ENCODE peak calls at places on chromosome 15, in five cellular contexts. W, B, O, V and Q are unnamed samples.

GRCh38 chr15:33985287-33985686 is 17.0 kb downstream of the CHRM5 start:
- DNase-seq in B (no peak), W (no peak), O (no peak), V (no peak), Q (no peak)

GRCh38 chr15:36358094-36358961 is 221.1 kb upstream of the CDIN1 start:
- DNase-seq in B (no peak), O (no peak), V (no peak), W (no peak), Q (no peak)

GRCh38 chr15:101692799-101693198 is 31.5 kb downstream of the TARS3 start:
- DNase-seq in V (no peak), O (no peak), W (no peak), B (no peak), Q (no peak)

GRCh38 chr15:99385865-99386264 is 134.6 kb downstream of the LRRC28 start:
- DNase-seq in W (peak), B (no peak), O (no peak), V (peak), Q (no peak)

GRCh38 chr15:82602195-82602594 is 45.0 kb downstream of the CPEB1 start:
- DNase-seq in V (no peak), O (no peak), W (no peak), B (no peak), Q (no peak)

GRCh38 chr15:71325461-71325860 is 210.2 kb downstream of the THSD4 start:
- DNase-seq in O (no peak), W (no peak), B (no peak), V (no peak), Q (no peak)

GRCh38 chr15:67521770-67522568 is 1.0 kb downstream of the C15orf61 start:
- DNase-seq in O (no peak), W (peak), B (no peak), V (no peak), Q (no peak)

GRCh38 chr15:61227269-61228024 is 1.7 kb downstream of the RORA start:
- DNase-seq in V (no peak), B (no peak), O (peak), W (peak), Q (no peak)

GRCh38 chr15:78909791-78910228 is 35.0 kb downstream of the CTSH start:
- DNase-seq in W (peak), O (no peak), B (no peak), V (no peak), Q (peak)

GRCh38 chr15:66877558-66878285 is 175.7 kb downstream of the SMAD6 start:
- DNase-seq in O (no peak), V (no peak), W (peak), B (no peak), Q (no peak)

GRCh38 chr15:25683911-25684310 is 179.2 kb downstream of the ATP10A start:
- DNase-seq in B (no peak), V (no peak), W (no peak), O (peak), Q (no peak)

GRCh38 chr15:58931985-58932384 is 1.5 kb downstream of the SLTM start:
- DNase-seq in V (no peak), O (no peak), B (no peak), W (peak), Q (no peak)

GRCh38 chr15:28892789-28893610 is 7.2 kb downstream of the APBA2 start:
- DNase-seq in O (peak), V (no peak), W (no peak), B (no peak), Q (no peak)

GRCh38 chr15:74050835-74051234 is 31.5 kb downstream of the GOLGA6A start:
- DNase-seq in O (no peak), W (no peak), B (no peak), V (no peak), Q (no peak)

GRCh38 chr15:95304116-95304873 is 1026.2 kb upstream of the NR2F2 start:
- DNase-seq in W (peak), O (no peak), V (no peak), B (no peak), Q (no peak)

GRCh38 chr15:80710635-80711553 is 15.8 kb downstream of the ABHD17C start:
- DNase-seq in V (no peak), W (no peak), O (no peak), B (no peak), Q (no peak)

GRCh38 chr15:73751896-73752816 is 995 bp downstream of the INSYN1 start:
- DNase-seq in V (no peak), B (no peak), W (no peak), O (no peak), Q (no peak)

GRCh38 chr15:56866798-56867197 is 51.6 kb upstream of the TCF12 start:
- DNase-seq in O (no peak), V (no peak), W (no peak), B (no peak), Q (no peak)

GRCh38 chr15:25416693-25417092 is 22.1 kb downstream of the UBE3A start:
- DNase-seq in O (no peak), W (no peak), B (no peak), V (no peak), Q (no peak)

GRCh38 chr15:90836296-90836871 is 32.0 kb upstream of the FURIN start:
- DNase-seq in O (no peak), W (peak), V (no peak), B (no peak), Q (no peak)

GRCh38 chr15:59998256-59999063 is 5.7 kb upstream of the FOXB1 start:
- DNase-seq in O (no peak), V (no peak), W (no peak), B (no peak), Q (no peak)
- H3K4me3 ChIP-seq in O (no peak), V (no peak), W (no peak), B (no peak), Q (no peak)

DNA sequence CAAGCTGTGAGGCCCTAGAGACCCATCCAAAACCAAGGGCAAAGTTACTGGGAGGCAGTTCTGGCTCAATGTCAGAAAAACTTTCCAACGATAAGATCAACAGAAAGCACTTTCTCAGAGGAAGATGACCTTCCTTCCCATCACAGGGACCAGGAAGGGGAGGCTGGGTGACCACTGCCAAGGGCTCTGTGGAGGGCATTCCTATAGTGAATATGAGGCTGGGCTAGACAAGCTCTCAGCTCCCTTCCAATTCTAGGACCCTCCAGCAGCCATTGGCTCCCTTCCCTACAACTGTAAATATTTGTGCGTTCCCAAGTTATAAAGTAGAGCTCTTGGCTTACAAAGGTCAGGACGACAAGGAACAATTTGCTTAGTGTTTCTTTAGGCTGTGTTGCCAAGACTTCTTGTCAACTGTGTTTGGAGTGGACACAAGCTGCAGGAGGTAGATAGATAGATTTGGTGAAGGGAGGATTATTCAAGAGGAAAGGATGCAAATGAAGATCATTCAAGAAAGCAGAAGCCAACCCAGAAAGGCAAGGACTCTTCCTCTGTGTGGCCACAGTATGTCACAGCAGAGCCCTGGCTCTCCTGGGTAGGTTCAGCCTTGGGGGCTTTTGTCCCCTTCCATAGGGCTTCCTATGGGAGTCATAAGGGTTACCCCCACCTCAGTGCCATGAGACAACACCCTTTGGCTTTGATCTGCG is 223.5 kb upstream of the TLE3 start:
- DNase-seq in V (no peak), B (no peak), O (no peak), W (no peak), Q (no peak)
- H3K27ac ChIP-seq in V (peak), B (no peak), O (no peak), W (no peak), Q (no peak)

GRCh38 chr15:85168642-85169173 is 187.1 kb downstream of the PDE8A start:
- DNase-seq in V (no peak), B (no peak), O (no peak), W (no peak), Q (peak)
- H3K4me3 ChIP-seq in V (no peak), B (peak), O (no peak), W (peak), Q (peak)

DNA sequence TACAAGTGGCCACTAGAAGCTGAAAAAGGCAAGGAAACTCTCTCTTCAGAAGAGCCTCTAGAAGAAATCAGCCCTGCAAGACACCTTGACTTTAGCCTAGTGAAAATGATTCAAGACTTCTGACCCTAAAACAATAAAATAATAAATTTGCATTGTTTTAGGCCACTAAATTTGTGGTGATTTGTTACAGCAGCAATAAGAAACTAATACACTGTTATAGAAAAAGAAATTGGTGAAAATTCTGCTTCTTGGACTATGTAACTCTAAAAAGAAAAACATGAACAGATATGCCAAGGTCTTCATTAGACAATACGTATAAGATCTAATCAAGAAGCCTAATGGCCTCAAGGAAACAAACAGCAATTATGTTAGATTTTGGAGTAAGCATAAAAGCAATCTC is 36.1 kb downstream of the EXD1 start:
- DNase-seq in V (no peak), O (no peak), B (no peak), W (no peak), Q (no peak)
- H3K27ac ChIP-seq in V (no peak), O (no peak), B (no peak), W (no peak), Q (no peak)

DNA sequence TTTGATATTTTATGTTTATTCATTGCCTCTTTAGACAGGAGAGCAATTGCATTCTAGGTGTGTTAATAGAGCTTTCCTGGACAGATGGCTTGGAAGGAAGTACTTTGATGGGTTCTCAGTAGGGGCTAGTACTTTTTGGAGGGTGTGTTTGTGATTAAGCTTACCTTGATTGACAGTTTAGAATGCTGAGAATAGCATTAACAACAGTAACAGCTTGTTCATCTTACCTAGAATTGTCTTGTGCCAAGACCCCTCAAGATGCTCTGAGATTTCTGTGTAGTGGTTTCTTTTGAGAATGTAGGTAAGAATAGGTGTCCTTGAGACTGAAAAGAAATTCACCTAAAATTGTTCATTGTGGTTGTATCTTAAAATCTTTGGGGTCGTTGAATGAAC is 6.2 kb downstream of the USP3 start:
- DNase-seq in B (no peak), O (no peak), V (no peak), W (no peak), Q (no peak)
- H3K4me3 ChIP-seq in B (no peak), O (no peak), V (no peak), W (no peak), Q (peak)

GRCh38 chr15:68633181-68634121 is 54.7 kb downstream of the CORO2B start:
- DNase-seq in O (no peak), W (no peak), V (no peak), B (no peak), Q (no peak)
- H3K27ac ChIP-seq in O (no peak), W (peak), V (no peak), B (no peak), Q (no peak)

DNA sequence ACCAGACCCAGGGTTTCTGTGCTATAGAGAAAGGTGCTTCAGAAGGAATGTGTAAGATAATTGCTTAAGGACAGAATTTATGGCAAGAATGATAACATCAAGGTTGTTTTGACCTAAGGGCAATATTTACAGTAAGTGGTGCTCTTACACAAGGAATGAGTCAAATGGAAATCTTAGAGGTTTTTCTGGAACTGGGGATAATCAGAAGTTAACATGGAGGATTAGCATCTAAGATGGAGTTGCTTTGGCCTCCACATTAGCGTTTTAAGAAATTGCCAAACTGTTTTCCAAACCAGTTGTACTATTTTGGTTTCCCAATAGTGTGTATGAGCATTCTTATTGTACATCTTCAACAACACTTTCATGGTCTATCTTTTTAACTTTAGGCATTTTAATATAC is 3.1 kb downstream of the WDR93 start:
- DNase-seq in B (no peak), O (no peak), V (no peak), W (no peak), Q (no peak)
- H3K4me3 ChIP-seq in B (no peak), O (no peak), V (no peak), W (no peak), Q (no peak)